ENCODE peak calls at places on chromosomes 7 and 10, in ten cellular contexts. L is astrocyte of the spinal cord, Q is foreskin fibroblast, P is GM20000, A is pancreas, F is GM06990, W is psoas muscle, S is IMR-90, O is activated B cell treated with CpG ODN at 0.5 μM for 24 hours, Z is bronchial epithelial cell. R is an unnamed sample.

GRCh38 chr10:93461124-93461806 is 20.9 kb downstream of the MYOF start:
- DNase-seq in L (peak), Q (peak), P (no peak), A (no peak), F (no peak), W (no peak), S (peak), O (no peak), Z (no peak), R (peak)

GRCh38 chr7:127874049-127874636 is 157.1 kb downstream of the LRRC4 start:
- DNase-seq in L (no peak), Q (no peak), P (peak), A (no peak), F (no peak), W (no peak), S (no peak), O (no peak), Z (no peak), R (no peak)

GRCh38 chr7:132154248-132154647 is 422.0 kb downstream of the PLXNA4 start:
- DNase-seq in L (no peak), Q (no peak), P (no peak), A (no peak), F (no peak), W (no peak), S (no peak), O (no peak), Z (no peak), R (no peak)

GRCh38 chr7:55083206-55083605 is 64.4 kb downstream of the EGFR start:
- DNase-seq in L (peak), Q (no peak), P (no peak), A (no peak), F (no peak), W (no peak), S (peak), O (no peak), Z (no peak), R (no peak)

GRCh38 chr7:37541810-37542443 is 93.3 kb upstream of the ELMO1 start:
- DNase-seq in L (no peak), Q (no peak), P (peak), A (no peak), F (no peak), W (no peak), S (no peak), O (no peak), Z (no peak), R (no peak)

GRCh38 chr10:112811741-112812551 is 138.1 kb upstream of the TCF7L2 start:
- DNase-seq in L (peak), Q (peak), P (no peak), A (peak), F (no peak), W (no peak), S (peak), O (no peak), Z (peak), R (peak)

GRCh38 chr10:4083509-4084003 is 298.5 kb upstream of the KLF6 start:
- DNase-seq in L (no peak), Q (peak), P (no peak), A (no peak), F (no peak), W (no peak), S (no peak), O (no peak), Z (no peak), R (no peak)

GRCh38 chr7:111090834-111091233 is at the start of gene LRRN3:
- DNase-seq in L (peak), Q (peak), P (no peak), A (no peak), F (no peak), W (peak), S (peak), O (no peak), Z (no peak), R (peak)

GRCh38 chr7:47724335-47724982 is 142.5 kb upstream of the TNS3 start:
- DNase-seq in L (peak), Q (peak), P (no peak), A (no peak), F (no peak), W (no peak), S (peak), O (no peak), Z (peak), R (peak)

GRCh38 chr10:43111101-43111500 is 27.1 kb upstream of the CSGALNACT2 start:
- DNase-seq in L (no peak), Q (no peak), P (no peak), A (no peak), F (no peak), W (peak), S (no peak), O (no peak), Z (no peak), R (no peak)

GRCh38 chr10:85786401-85786899 is 580.1 kb downstream of the GRID1 start:
- DNase-seq in L (no peak), Q (no peak), P (no peak), A (no peak), F (no peak), W (no peak), S (no peak), O (no peak), Z (peak), R (no peak)

GRCh38 chr7:130989006-130989795 is 255.2 kb upstream of the KLF14 start:
- DNase-seq in L (no peak), Q (no peak), P (no peak), A (no peak), F (no peak), W (no peak), S (no peak), O (no peak), Z (no peak), R (no peak)

GRCh38 chr10:84339025-84339424 is 10.6 kb downstream of the CCSER2 start:
- DNase-seq in L (no peak), Q (no peak), P (no peak), A (no peak), F (no peak), W (no peak), S (no peak), O (no peak), Z (no peak), R (no peak)

GRCh38 chr7:103154042-103154441 is 5.1 kb upstream of the NAPEPLD start:
- DNase-seq in L (no peak), Q (no peak), P (no peak), A (no peak), F (no peak), W (no peak), S (no peak), O (no peak), Z (no peak), R (no peak)

GRCh38 chr10:88165849-88166271 is 302.4 kb downstream of the PTEN start:
- DNase-seq in L (peak), Q (peak), P (no peak), A (no peak), F (no peak), W (no peak), S (peak), O (no peak), Z (no peak), R (peak)

GRCh38 chr7:49980414-49980813 is 112.6 kb downstream of the ZPBP start:
- DNase-seq in L (no peak), Q (no peak), P (no peak), A (no peak), F (no peak), W (no peak), S (no peak), O (no peak), Z (no peak), R (no peak)

GRCh38 chr10:34430685-34431084 is 384.4 kb downstream of the PARD3 start:
- DNase-seq in L (no peak), Q (peak), P (no peak), A (no peak), F (no peak), W (no peak), S (no peak), O (no peak), Z (no peak), R (no peak)

GRCh38 chr10:87771871-87772500 is 46.0 kb downstream of the ATAD1 start:
- DNase-seq in L (peak), Q (peak), P (peak), A (no peak), F (no peak), W (no peak), S (peak), O (no peak), Z (peak), R (peak)

GRCh38 chr7:52297128-52297527 is 738.3 kb upstream of the POM121L12 start:
- DNase-seq in L (no peak), Q (no peak), P (no peak), A (no peak), F (no peak), W (no peak), S (no peak), O (no peak), Z (no peak), R (no peak)

GRCh38 chr10:124532788-124533187 is 71.2 kb downstream of the LHPP start:
- DNase-seq in L (no peak), Q (no peak), P (no peak), A (no peak), F (no peak), W (peak), S (no peak), O (no peak), Z (no peak), R (no peak)

GRCh38 chr10:124535731-124536495 is 74.3 kb downstream of the LHPP start:
- DNase-seq in L (no peak), Q (no peak), P (peak), A (no peak), F (peak), W (peak), S (no peak), O (no peak), Z (no peak), R (no peak)

GRCh38 chr10:124534821-124535601 is 73.4 kb downstream of the LHPP start:
- DNase-seq in L (no peak), Q (no peak), P (no peak), A (no peak), F (no peak), W (no peak), S (no peak), O (no peak), Z (no peak), R (no peak)

GRCh38 chr10:124533266-124533665 is 71.6 kb downstream of the LHPP start:
- DNase-seq in L (no peak), Q (no peak), P (no peak), A (no peak), F (no peak), W (peak), S (no peak), O (no peak), Z (no peak), R (no peak)

DNA sequence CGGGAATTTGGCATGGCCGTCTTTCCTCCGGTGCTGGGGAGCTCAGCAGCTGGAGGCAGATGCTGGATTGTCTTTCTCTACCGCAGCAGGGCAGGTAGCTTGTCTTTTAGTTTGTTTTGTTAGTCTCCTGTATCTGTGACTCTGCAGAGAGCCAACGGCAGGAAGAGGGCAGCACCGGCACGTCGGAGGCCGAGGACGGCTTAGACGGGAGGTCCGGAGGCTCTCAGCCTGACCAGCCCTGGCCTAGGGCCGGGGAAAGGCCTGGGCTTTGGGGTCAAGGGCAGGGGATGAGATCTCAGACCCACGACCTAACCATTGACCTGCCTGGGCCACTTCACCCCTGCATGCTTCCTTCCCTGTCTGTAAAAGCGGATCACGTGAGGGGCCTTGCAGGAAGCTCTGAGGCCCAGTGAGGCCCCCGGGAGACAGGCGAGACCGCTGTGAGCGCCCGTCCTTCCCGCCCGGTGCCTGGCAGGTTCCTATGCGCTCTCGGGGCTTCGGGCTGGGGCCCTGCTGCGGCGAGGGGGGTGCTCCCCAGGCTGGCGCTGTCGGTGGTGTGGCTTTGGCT is 72.7 kb downstream of the LHPP start:
- DNase-seq in L (no peak), Q (peak), P (peak), A (no peak), F (peak), W (peak), S (no peak), O (peak), Z (no peak), R (no peak)
- TF ChIP-seq CTCF in L (peak), Q (peak), P (peak), A (no peak), F (peak), W (peak), S (peak), O (no peak), Z (peak), R (peak)

DNA sequence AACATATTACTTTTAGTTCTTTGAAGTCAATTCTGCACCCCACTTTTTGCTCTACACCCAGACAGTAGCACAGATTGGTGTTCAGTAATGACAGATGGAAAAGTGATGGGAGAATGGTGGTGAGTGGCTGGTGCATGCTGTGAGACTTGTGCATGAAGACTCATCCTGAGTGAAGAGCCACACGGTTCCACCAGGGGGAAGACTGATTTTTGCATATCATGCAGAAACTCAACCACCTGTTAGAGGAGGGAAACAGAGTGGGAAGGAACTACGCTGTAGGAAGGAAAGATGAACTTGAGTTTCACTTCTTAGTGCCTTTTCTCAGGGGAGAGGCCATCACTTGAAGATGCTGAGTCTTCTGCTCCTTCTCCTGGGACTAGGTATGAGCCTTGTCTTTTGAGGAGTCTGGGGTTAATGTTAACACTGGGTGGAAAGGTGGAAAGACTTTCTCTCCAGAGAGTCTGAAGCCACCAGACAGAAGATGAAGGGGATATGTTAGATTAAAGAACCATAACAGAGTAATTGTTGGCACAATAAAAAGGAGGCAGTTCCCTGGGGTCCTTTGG is 9.3 kb upstream of the PRSS1 start:
- DNase-seq in L (no peak), Q (no peak), P (no peak), A (no peak), F (peak), W (no peak), S (no peak), O (no peak), Z (peak), R (no peak)
- TF ChIP-seq CTCF in L (peak), Q (no peak), P (no peak), A (no peak), F (peak), W (no peak), S (no peak), O (no peak), Z (no peak), R (peak)

GRCh38 chr10:130799532-130799931 is 512.0 kb downstream of the TCERG1L start:
- DNase-seq in L (no peak), Q (no peak), P (no peak), A (no peak), F (no peak), W (no peak), S (no peak), O (no peak), Z (no peak), R (no peak)

GRCh38 chr10:130801276-130801675 is 510.2 kb downstream of the TCERG1L start:
- DNase-seq in L (no peak), Q (no peak), P (no peak), A (no peak), F (no peak), W (no peak), S (no peak), O (no peak), Z (no peak), R (no peak)

GRCh38 chr10:130792096-130792845 is 519.2 kb downstream of the TCERG1L start:
- DNase-seq in L (no peak), Q (no peak), P (no peak), A (no peak), F (no peak), W (no peak), S (no peak), O (no peak), Z (no peak), R (no peak)

GRCh38 chr10:130800281-130800680 is 511.2 kb downstream of the TCERG1L start:
- DNase-seq in L (no peak), Q (no peak), P (no peak), A (no peak), F (no peak), W (no peak), S (no peak), O (no peak), Z (no peak), R (no peak)

GRCh38 chr10:130795819-130796218 is 515.7 kb downstream of the TCERG1L start:
- DNase-seq in L (no peak), Q (no peak), P (no peak), A (no peak), F (no peak), W (no peak), S (no peak), O (no peak), Z (no peak), R (no peak)
- TF ChIP-seq CTCF in L (no peak), Q (no peak), P (no peak), A (no peak), F (no peak), W (no peak), S (no peak), O (no peak), Z (no peak), R (no peak)

DNA sequence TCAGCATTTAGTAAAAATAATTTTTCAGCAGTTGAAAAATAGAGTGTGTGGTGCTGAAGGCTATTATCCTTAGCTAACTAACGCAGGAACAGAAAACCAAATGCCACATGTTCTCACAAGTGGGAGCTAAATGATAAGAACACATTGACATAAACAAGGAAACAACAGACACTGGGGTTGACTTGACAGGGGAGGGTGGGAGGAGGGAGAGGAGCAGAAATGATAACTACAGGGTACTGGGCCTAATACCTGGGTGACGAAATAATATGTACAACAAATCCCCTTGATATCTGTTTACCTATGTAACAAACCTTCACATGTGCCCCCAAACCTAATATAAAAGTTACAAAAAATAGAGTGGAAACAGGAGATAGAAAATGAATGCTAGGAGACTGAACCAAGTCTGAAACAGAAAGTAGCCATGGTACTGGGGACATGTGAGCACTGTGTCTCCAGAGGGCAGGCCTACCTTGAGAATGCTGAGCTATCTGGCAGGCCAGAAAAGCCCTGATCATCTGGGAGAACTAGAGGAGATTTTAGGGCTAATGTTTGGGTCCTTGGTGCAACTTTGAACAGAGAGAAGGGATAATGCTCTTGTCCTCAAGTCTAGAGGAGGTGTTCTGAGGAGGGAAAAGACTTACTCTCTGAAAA is 4.7 kb upstream of the EFCAB10 start:
- DNase-seq in L (no peak), Q (no peak), P (peak), A (no peak), F (no peak), W (no peak), S (no peak), O (no peak), Z (no peak), R (no peak)
- TF ChIP-seq CTCF in L (no peak), Q (no peak), P (no peak), A (no peak), F (no peak), W (no peak), S (no peak), O (no peak), Z (no peak), R (no peak)

GRCh38 chr7:32212321-32212720 is 142.1 kb upstream of the PDE1C start:
- DNase-seq in L (no peak), Q (no peak), P (no peak), A (no peak), F (no peak), W (no peak), S (no peak), O (no peak), Z (no peak), R (no peak)

GRCh38 chr7:32204361-32205018 is 134.3 kb upstream of the PDE1C start:
- DNase-seq in L (peak), Q (peak), P (peak), A (peak), F (no peak), W (peak), S (peak), O (no peak), Z (peak), R (peak)

GRCh38 chr7:32206488-32206887 is 136.3 kb upstream of the PDE1C start:
- DNase-seq in L (no peak), Q (no peak), P (no peak), A (no peak), F (no peak), W (no peak), S (no peak), O (no peak), Z (no peak), R (no peak)

DNA sequence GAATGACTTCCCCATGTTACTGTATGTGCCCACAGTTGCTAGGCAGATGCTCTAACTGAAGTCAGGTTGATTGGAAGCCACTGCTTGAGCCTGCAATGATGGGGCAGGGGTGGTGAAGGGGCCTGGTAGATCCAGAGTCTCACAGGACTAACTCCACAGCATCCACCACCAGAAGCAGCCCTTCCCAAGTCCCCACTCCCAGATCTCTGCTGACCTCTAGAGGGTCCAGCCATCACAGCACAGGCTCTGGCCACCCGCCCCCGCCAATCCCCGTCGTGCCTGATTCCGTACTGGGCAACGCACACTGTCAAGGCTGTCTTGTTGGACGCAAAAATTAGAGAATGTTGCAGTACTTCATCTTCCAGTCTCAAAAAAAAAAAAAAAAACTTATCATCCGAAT is 136.8 kb upstream of the PDE1C start:
- DNase-seq in L (peak), Q (peak), P (peak), A (no peak), F (no peak), W (no peak), S (peak), O (no peak), Z (no peak), R (no peak)
- TF ChIP-seq CTCF in L (peak), Q (peak), P (no peak), A (no peak), F (peak), W (no peak), S (peak), O (no peak), Z (no peak), R (no peak)

DNA sequence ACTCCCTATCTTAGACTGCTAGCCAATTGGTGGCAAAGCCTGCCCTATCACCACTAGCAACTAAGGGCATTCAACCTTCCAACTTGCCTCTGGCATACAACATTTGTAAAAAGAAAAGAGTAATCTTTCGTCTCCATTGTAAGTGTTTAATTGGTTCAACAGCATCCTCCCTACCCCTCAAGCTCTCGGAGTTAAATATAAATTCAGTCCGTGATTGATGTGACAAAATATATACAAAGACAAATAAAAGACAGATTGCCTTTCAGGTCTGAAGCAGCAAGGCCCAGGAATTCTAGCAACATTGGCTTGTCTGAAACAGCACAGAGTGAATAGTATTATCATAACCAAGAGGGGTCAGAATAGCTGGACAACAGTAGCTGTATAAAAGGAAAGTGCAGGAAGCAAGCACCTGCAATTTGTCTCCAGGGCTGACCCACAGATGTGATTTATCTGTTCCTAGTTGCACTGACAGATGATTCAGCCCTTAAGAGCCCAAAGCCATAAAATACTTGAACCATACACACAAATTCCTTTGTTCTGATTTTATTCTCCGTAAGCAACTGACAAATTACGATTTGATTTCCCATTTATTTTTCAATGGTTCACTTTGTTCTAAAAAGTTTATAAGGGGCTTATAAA is 47.7 kb upstream of the ANKRD1 start:
- DNase-seq in L (peak), Q (peak), P (no peak), A (no peak), F (no peak), W (no peak), S (peak), O (no peak), Z (no peak), R (peak)
- TF ChIP-seq CTCF in L (no peak), Q (no peak), P (no peak), A (no peak), F (no peak), W (no peak), S (no peak), O (no peak), Z (no peak), R (no peak)